ENCODE peak calls at places on chromosomes 5 and 9, in five cellular contexts. One of them, this sample, is unnamed.

GRCh38 chr9:4592325-4592724 is 69.8 kb upstream of the PLPP6 start:
- DNase-seq in WTC11: no peak
- DNase-seq in endothelial cell: no peak
- DNase-seq in body of pancreas: no peak
- DNase-seq in HFFc6: no peak
- DNase-seq in this sample: no peak

GRCh38 chr5:94432499-94432898 is 185.9 kb downstream of the KIAA0825 start:
- DNase-seq in body of pancreas: peak
- DNase-seq in endothelial cell: no peak
- DNase-seq in WTC11: no peak
- DNase-seq in HFFc6: peak
- DNase-seq in this sample: no peak

GRCh38 chr9:96854877-96855273 is 561 bp upstream of the ZNF782 start:
- DNase-seq in HFFc6: no peak
- DNase-seq in body of pancreas: no peak
- DNase-seq in WTC11: peak
- DNase-seq in endothelial cell: no peak
- DNase-seq in this sample: no peak

GRCh38 chr9:134737842-134738580 is 96.4 kb downstream of the COL5A1 start:
- DNase-seq in body of pancreas: no peak
- DNase-seq in endothelial cell: no peak
- DNase-seq in HFFc6: no peak
- DNase-seq in WTC11: no peak
- DNase-seq in this sample: no peak

GRCh38 chr5:77568082-77568481 is 70.4 kb downstream of the OTP start:
- DNase-seq in HFFc6: no peak
- DNase-seq in WTC11: no peak
- DNase-seq in body of pancreas: no peak
- DNase-seq in endothelial cell: no peak
- DNase-seq in this sample: no peak

GRCh38 chr5:103138202-103138601 is 18.1 kb downstream of the PPIP5K2 start:
- DNase-seq in WTC11: no peak
- DNase-seq in endothelial cell: no peak
- DNase-seq in body of pancreas: no peak
- DNase-seq in HFFc6: no peak
- DNase-seq in this sample: no peak

GRCh38 chr5:88878976-88879375 is 4.0 kb downstream of the MEF2C start:
- DNase-seq in endothelial cell: no peak
- DNase-seq in WTC11: no peak
- DNase-seq in HFFc6: peak
- DNase-seq in body of pancreas: no peak
- DNase-seq in this sample: no peak

GRCh38 chr5:40736103-40736875 is 19.5 kb downstream of the TTC33 start:
- DNase-seq in endothelial cell: peak
- DNase-seq in HFFc6: peak
- DNase-seq in body of pancreas: no peak
- DNase-seq in WTC11: no peak
- DNase-seq in this sample: no peak

GRCh38 chr5:107553063-107553676 is 117.6 kb downstream of the EFNA5 start:
- DNase-seq in HFFc6: peak
- DNase-seq in endothelial cell: no peak
- DNase-seq in body of pancreas: no peak
- DNase-seq in WTC11: no peak
- DNase-seq in this sample: no peak

GRCh38 chr5:180853121-180853520 is 8.0 kb downstream of the ZFP62 start:
- DNase-seq in HFFc6: no peak
- DNase-seq in body of pancreas: no peak
- DNase-seq in WTC11: no peak
- DNase-seq in endothelial cell: no peak
- DNase-seq in this sample: no peak

GRCh38 chr5:160269017-160269416 is 39.7 kb downstream of the FABP6 start:
- DNase-seq in endothelial cell: no peak
- DNase-seq in HFFc6: peak
- DNase-seq in body of pancreas: peak
- DNase-seq in WTC11: no peak
- DNase-seq in this sample: no peak

GRCh38 chr9:128072144-128073021 is 4.4 kb downstream of the SLC25A25 start:
- DNase-seq in WTC11: no peak
- DNase-seq in body of pancreas: peak
- DNase-seq in HFFc6: peak
- DNase-seq in endothelial cell: no peak
- DNase-seq in this sample: no peak

GRCh38 chr5:9173281-9174048 is 372.4 kb downstream of the SEMA5A start:
- DNase-seq in WTC11: no peak
- DNase-seq in body of pancreas: no peak
- DNase-seq in HFFc6: peak
- DNase-seq in endothelial cell: no peak
- DNase-seq in this sample: no peak

GRCh38 chr9:129989740-129990139 is 53.2 kb downstream of the FNBP1 start:
- DNase-seq in WTC11: no peak
- DNase-seq in HFFc6: peak
- DNase-seq in endothelial cell: no peak
- DNase-seq in body of pancreas: no peak
- DNase-seq in this sample: no peak

GRCh38 chr9:38211002-38211401 is 142.0 kb upstream of the SHB start:
- DNase-seq in WTC11: no peak
- DNase-seq in body of pancreas: no peak
- DNase-seq in HFFc6: no peak
- DNase-seq in endothelial cell: no peak
- DNase-seq in this sample: no peak

GRCh38 chr5:64784451-64785025 is 15.8 kb downstream of the CWC27 start:
- DNase-seq in WTC11: peak
- DNase-seq in endothelial cell: peak
- DNase-seq in body of pancreas: peak
- DNase-seq in HFFc6: peak
- DNase-seq in this sample: no peak

GRCh38 chr9:113622600-113623400 is 159.3 kb downstream of the RGS3 start:
- DNase-seq in endothelial cell: no peak
- DNase-seq in HFFc6: peak
- DNase-seq in WTC11: peak
- DNase-seq in body of pancreas: peak
- DNase-seq in this sample: no peak

GRCh38 chr9:119195521-119195920 is 173.7 kb downstream of the BRINP1 start:
- DNase-seq in body of pancreas: no peak
- DNase-seq in WTC11: peak
- DNase-seq in endothelial cell: no peak
- DNase-seq in HFFc6: no peak
- DNase-seq in this sample: no peak

GRCh38 chr9:134003237-134003636 is 11.1 kb upstream of the VAV2 start:
- DNase-seq in body of pancreas: no peak
- DNase-seq in WTC11: no peak
- DNase-seq in HFFc6: no peak
- DNase-seq in endothelial cell: no peak
- DNase-seq in this sample: no peak

GRCh38 chr5:115514220-115514619 is 30.4 kb downstream of the FEM1C start:
- DNase-seq in endothelial cell: no peak
- DNase-seq in WTC11: no peak
- DNase-seq in HFFc6: no peak
- DNase-seq in body of pancreas: no peak
- DNase-seq in this sample: no peak

GRCh38 chr5:434443-435146 is 8.4 kb upstream of the EXOC3 start:
- DNase-seq in body of pancreas: no peak
- DNase-seq in HFFc6: no peak
- DNase-seq in WTC11: no peak
- DNase-seq in endothelial cell: no peak
- DNase-seq in this sample: no peak

GRCh38 chr9:127580371-127580770 is 31.7 kb upstream of the STXBP1 start:
- DNase-seq in HFFc6: no peak
- DNase-seq in endothelial cell: no peak
- DNase-seq in WTC11: no peak
- DNase-seq in body of pancreas: no peak
- DNase-seq in this sample: no peak

GRCh38 chr5:172104021-172104420 is 84.0 kb downstream of the STK10 start:
- DNase-seq in endothelial cell: no peak
- DNase-seq in body of pancreas: peak
- DNase-seq in WTC11: no peak
- DNase-seq in HFFc6: no peak
- DNase-seq in this sample: no peak

GRCh38 chr9:19720374-19720773 is 68.5 kb downstream of the SLC24A2 start:
- DNase-seq in body of pancreas: no peak
- DNase-seq in WTC11: no peak
- DNase-seq in HFFc6: peak
- DNase-seq in endothelial cell: peak
- DNase-seq in this sample: no peak

GRCh38 chr5:179229331-179229761 is 115.9 kb downstream of the ADAMTS2 start:
- DNase-seq in body of pancreas: no peak
- DNase-seq in WTC11: peak
- DNase-seq in HFFc6: no peak
- DNase-seq in endothelial cell: no peak
- DNase-seq in this sample: no peak

GRCh38 chr5:179232091-179232490 is 113.2 kb downstream of the ADAMTS2 start:
- DNase-seq in endothelial cell: no peak
- DNase-seq in body of pancreas: peak
- DNase-seq in WTC11: no peak
- DNase-seq in HFFc6: no peak
- DNase-seq in this sample: no peak

GRCh38 chr5:179230061-179230461 is 115.2 kb downstream of the ADAMTS2 start:
- DNase-seq in WTC11: peak
- DNase-seq in body of pancreas: no peak
- DNase-seq in HFFc6: no peak
- DNase-seq in endothelial cell: no peak
- DNase-seq in this sample: peak

GRCh38 chr5:179233909-179234562 is 111.2 kb downstream of the ADAMTS2 start:
- DNase-seq in endothelial cell: no peak
- DNase-seq in body of pancreas: peak
- DNase-seq in WTC11: peak
- DNase-seq in HFFc6: no peak
- DNase-seq in this sample: no peak

DNA sequence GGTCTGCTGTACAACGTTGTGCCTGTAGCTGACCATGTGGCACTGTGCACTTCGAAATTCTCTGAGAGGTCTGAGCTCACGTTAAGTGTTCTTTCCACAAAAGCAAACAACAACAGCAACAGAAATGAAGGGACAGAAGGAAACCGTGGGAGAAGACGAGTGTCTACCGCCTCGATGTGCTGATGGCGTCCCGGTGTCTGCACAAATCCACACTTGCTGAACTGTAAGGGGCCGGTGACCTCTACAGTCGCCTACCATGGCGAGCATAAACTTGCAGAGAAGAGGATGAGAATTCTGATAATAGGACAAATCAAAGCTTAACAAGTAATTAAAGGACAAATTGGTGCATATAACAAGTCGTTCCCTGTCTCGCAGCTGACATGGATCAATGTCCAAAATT is 114.0 kb downstream of the ADAMTS2 start:
- DNase-seq in HFFc6: no peak
- DNase-seq in WTC11: peak
- DNase-seq in body of pancreas: peak
- DNase-seq in endothelial cell: no peak
- DNase-seq in this sample: no peak
- TF ChIP-seq CTCF in HFFc6: no peak
- TF ChIP-seq CTCF in WTC11: no peak
- TF ChIP-seq CTCF in body of pancreas: no peak
- TF ChIP-seq CTCF in endothelial cell: no peak
- TF ChIP-seq CTCF in this sample: no peak

GRCh38 chr5:149930754-149931574 is 13.6 kb downstream of the PDE6A start:
- DNase-seq in HFFc6: no peak
- DNase-seq in WTC11: no peak
- DNase-seq in endothelial cell: no peak
- DNase-seq in body of pancreas: no peak
- DNase-seq in this sample: no peak

GRCh38 chr5:149935431-149935901 is 9.1 kb downstream of the PDE6A start:
- DNase-seq in WTC11: no peak
- DNase-seq in HFFc6: no peak
- DNase-seq in body of pancreas: no peak
- DNase-seq in endothelial cell: no peak
- DNase-seq in this sample: no peak

GRCh38 chr5:149931992-149932436 is 12.6 kb downstream of the PDE6A start:
- DNase-seq in HFFc6: no peak
- DNase-seq in WTC11: no peak
- DNase-seq in endothelial cell: no peak
- DNase-seq in body of pancreas: no peak
- DNase-seq in this sample: no peak

GRCh38 chr5:149930060-149930753 is 14.4 kb downstream of the PDE6A start:
- DNase-seq in endothelial cell: no peak
- DNase-seq in WTC11: no peak
- DNase-seq in HFFc6: peak
- DNase-seq in body of pancreas: no peak
- DNase-seq in this sample: no peak

GRCh38 chr5:149932445-149933350 is 11.9 kb downstream of the PDE6A start:
- DNase-seq in body of pancreas: peak
- DNase-seq in HFFc6: peak
- DNase-seq in WTC11: peak
- DNase-seq in endothelial cell: peak
- DNase-seq in this sample: no peak
- TF ChIP-seq CTCF in body of pancreas: peak
- TF ChIP-seq CTCF in HFFc6: peak
- TF ChIP-seq CTCF in WTC11: no peak
- TF ChIP-seq CTCF in endothelial cell: no peak
- TF ChIP-seq CTCF in this sample: no peak

DNA sequence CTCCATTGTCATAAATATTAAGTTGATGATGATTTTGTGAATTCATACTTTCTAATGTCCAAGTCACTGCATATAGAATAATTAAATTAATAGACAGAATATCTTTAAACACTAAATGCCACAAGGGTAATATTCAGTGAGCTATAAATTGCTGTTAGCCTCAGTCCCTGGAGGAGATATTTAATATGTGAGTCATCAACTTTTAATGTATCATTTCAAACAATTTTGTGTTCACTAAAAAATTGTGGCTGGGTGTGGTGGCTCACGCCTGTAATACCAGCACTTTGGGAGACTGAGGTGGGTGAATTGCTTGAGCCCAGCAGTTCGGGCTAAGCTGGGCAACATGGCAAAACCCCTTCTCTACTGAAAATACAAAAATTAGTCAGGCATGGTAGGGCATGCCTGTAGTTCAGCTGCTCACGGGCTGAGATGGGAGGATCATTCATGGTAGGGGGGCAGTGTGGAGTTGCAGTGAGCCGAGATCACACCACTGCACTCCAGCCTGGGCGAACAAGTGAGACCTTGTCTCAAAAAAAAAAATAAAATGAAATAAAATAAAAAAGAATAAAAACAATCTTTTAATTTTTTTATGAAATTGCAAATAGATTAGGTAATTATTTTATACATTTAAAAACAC is 717.3 kb upstream of the CHD1 start:
- DNase-seq in body of pancreas: no peak
- DNase-seq in HFFc6: no peak
- DNase-seq in endothelial cell: no peak
- DNase-seq in WTC11: no peak
- DNase-seq in this sample: no peak
- TF ChIP-seq CTCF in body of pancreas: no peak
- TF ChIP-seq CTCF in HFFc6: no peak
- TF ChIP-seq CTCF in endothelial cell: no peak
- TF ChIP-seq CTCF in WTC11: no peak
- TF ChIP-seq CTCF in this sample: no peak

DNA sequence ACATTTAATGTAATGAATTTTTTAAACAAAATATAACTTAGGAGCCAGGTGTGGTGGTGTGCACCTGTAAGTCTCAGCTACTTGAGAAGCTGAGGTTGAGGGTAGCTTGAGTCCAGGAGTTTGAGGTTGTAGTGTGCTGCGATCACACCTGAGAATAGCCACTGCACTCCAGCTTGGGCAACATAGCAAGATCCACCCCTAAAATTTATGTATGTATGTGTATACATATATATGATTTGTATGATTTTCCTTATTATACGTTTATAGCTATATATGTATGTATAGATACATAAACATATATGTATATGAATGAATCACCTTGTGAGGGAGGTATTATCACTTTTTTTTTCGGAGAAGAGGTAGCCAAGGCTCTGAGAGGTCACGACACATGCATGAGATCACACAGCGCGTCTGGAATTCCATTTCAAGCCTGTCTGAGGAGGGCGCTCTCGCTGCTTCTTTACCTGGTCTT is 598 bp upstream of the CCNI2 start:
- DNase-seq in WTC11: peak
- DNase-seq in HFFc6: no peak
- DNase-seq in endothelial cell: no peak
- DNase-seq in body of pancreas: peak
- DNase-seq in this sample: no peak
- TF ChIP-seq CTCF in WTC11: no peak
- TF ChIP-seq CTCF in HFFc6: no peak
- TF ChIP-seq CTCF in endothelial cell: no peak
- TF ChIP-seq CTCF in body of pancreas: peak
- TF ChIP-seq CTCF in this sample: peak